ENCODE peak calls at places on chromosome 1, in eight cellular contexts. G, V, C, H, S, O, D and E are unnamed samples.

GRCh38 chr1:52695627-52696026 is 2.5 kb downstream of the COA7 start:
- DNase-seq in G (no peak), V (no peak), C (no peak), H (no peak), S (no peak), O (no peak), D (no peak), E (no peak)

GRCh38 chr1:153626929-153627796 is at the start of gene S100A13:
- DNase-seq in G (peak), V (peak), C (peak), H (peak), S (peak), O (no peak), D (peak), E (peak)

GRCh38 chr1:7106442-7107108 is 321.3 kb downstream of the CAMTA1 start:
- DNase-seq in G (no peak), V (no peak), C (no peak), H (no peak), S (no peak), O (no peak), D (no peak), E (no peak)

GRCh38 chr1:184513421-184513820 is 126.6 kb downstream of the C1orf21 start:
- DNase-seq in G (no peak), V (no peak), C (no peak), H (no peak), S (no peak), O (no peak), D (peak), E (no peak)

GRCh38 chr1:173161510-173162221 is 45.5 kb downstream of the TNFSF4 start:
- DNase-seq in G (no peak), V (no peak), C (no peak), H (peak), S (no peak), O (no peak), D (peak), E (no peak)

GRCh38 chr1:145690587-145691558 is 16.3 kb downstream of the PDZK1 start:
- DNase-seq in G (no peak), V (no peak), C (no peak), H (peak), S (no peak), O (no peak), D (peak), E (no peak)

GRCh38 chr1:151166506-151166956 is 587 bp downstream of the SCNM1 start:
- DNase-seq in G (no peak), V (peak), C (no peak), H (peak), S (peak), O (no peak), D (peak), E (peak)

GRCh38 chr1:81458186-81458585 is 342.5 kb upstream of the ADGRL2 start:
- DNase-seq in G (no peak), V (no peak), C (no peak), H (no peak), S (no peak), O (no peak), D (no peak), E (no peak)

GRCh38 chr1:113388621-113389355 is 1.5 kb upstream of the MAGI3 start:
- DNase-seq in G (no peak), V (no peak), C (no peak), H (no peak), S (peak), O (no peak), D (peak), E (no peak)

GRCh38 chr1:42851420-42851819 is 5.0 kb downstream of the ZNF691 start:
- DNase-seq in G (no peak), V (no peak), C (no peak), H (no peak), S (no peak), O (no peak), D (no peak), E (no peak)

GRCh38 chr1:93399781-93400180 is 48.1 kb upstream of the FNBP1L start:
- DNase-seq in G (no peak), V (no peak), C (no peak), H (no peak), S (no peak), O (no peak), D (no peak), E (no peak)

GRCh38 chr1:183070923-183071618 is 47.9 kb downstream of the LAMC1 start:
- DNase-seq in G (no peak), V (no peak), C (no peak), H (peak), S (no peak), O (no peak), D (peak), E (no peak)

GRCh38 chr1:54542962-54543539 is 5.0 kb upstream of the ACOT11 start:
- DNase-seq in G (no peak), V (no peak), C (no peak), H (peak), S (peak), O (no peak), D (peak), E (no peak)

GRCh38 chr1:3670823-3671251 is 18.5 kb downstream of the TP73 start:
- DNase-seq in G (no peak), V (peak), C (peak), H (no peak), S (no peak), O (no peak), D (no peak), E (no peak)

GRCh38 chr1:244273845-244274619 is 177.7 kb downstream of the ADSS2 start:
- DNase-seq in G (no peak), V (peak), C (peak), H (peak), S (peak), O (no peak), D (peak), E (no peak)

GRCh38 chr1:185795181-185795580 is 61.0 kb downstream of the HMCN1 start:
- DNase-seq in G (no peak), V (no peak), C (no peak), H (peak), S (no peak), O (no peak), D (peak), E (no peak)
- TF ChIP-seq CTCF in G (no peak), V (no peak), C (no peak), H (no peak), S (no peak), O (no peak), D (no peak), E (no peak)

GRCh38 chr1:46692806-46693770 is 21.4 kb downstream of the TEX38 start:
- DNase-seq in G (no peak), V (no peak), C (no peak), H (no peak), S (no peak), O (no peak), D (no peak), E (no peak)

GRCh38 chr1:46689326-46689725 is 17.7 kb downstream of the TEX38 start:
- DNase-seq in G (no peak), V (no peak), C (no peak), H (no peak), S (no peak), O (no peak), D (peak), E (no peak)

GRCh38 chr1:46689897-46690296 is 18.2 kb downstream of the TEX38 start:
- DNase-seq in G (no peak), V (no peak), C (no peak), H (no peak), S (no peak), O (no peak), D (no peak), E (no peak)

GRCh38 chr1:46690931-46691411 is 19.3 kb downstream of the TEX38 start:
- DNase-seq in G (no peak), V (no peak), C (no peak), H (no peak), S (no peak), O (no peak), D (peak), E (no peak)

DNA sequence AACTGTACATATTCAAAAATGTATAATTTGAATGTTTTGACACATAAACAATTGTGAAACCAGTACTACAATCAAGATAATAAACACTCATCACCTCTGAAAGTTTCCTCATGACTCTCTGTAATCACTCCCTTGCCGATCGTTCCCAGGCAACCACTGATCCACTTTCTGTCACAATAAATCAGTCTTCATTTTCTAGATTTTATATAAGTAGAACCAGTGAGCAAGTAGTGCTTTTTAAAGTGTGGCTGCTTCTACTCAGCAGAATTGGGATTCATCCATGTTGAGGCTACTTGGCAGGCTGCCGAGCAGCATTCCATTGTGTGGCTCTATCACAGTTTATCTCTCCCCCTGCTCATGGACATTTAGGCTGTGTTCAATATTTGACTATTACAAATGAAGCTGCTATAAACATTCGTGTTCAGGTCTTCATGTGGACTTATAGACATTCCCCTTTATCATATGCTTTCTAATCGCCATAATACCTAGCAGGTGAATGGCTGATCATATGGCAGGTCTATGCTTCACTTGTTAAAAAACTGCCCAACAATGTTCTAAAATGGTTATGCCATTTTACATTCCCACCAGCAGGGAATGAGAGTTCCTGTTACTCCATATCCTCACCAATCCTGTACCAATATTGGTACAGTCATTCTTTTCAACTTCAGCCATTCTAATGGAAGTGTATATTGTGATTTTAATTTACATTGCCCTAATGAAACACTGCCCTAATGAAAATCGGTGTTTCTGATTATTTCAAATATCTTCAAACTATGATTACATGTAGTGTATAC is 20.5 kb downstream of the TEX38 start:
- DNase-seq in G (no peak), V (no peak), C (no peak), H (peak), S (no peak), O (no peak), D (peak), E (no peak)
- TF ChIP-seq CTCF in G (peak), V (no peak), C (no peak), H (peak), S (no peak), O (no peak), D (no peak), E (peak)

DNA sequence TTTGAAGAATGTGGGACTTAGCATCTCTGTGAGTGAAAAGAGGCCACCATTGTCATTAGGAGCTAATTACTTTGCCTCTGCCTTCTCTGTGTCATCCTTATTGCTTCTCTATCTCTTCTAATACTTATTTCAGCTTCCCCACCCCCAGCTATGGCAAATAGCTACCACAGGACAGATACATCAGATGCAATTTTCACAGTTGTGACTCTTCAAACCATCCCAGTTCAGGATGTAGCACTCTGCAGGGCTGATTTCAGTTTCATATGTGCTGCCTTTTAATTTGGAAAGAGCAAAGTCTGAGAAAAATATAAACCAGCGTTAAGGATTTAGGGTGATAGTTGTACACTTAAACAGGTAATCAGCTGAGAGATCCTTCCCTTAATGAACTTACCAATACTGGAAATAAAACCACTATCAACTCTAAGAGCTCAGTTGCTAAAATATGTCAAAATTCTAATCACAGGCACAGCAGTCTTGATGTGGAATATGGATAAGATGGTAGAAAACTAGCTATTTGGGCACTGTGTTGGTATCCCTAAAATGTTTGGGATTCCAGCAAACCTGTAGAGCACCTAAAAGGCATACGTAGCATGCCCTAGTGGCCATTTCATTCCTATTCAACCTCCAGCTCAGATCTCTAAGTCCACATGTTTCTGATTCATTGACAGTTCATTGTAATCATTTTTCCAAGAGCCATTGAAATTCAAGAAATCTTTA is 148.4 kb downstream of the SYT2 start:
- DNase-seq in G (no peak), V (no peak), C (no peak), H (no peak), S (no peak), O (no peak), D (no peak), E (no peak)
- TF ChIP-seq CTCF in G (peak), V (peak), C (peak), H (peak), S (no peak), O (no peak), D (peak), E (no peak)

GRCh38 chr1:204222006-204222872 is 8.5 kb upstream of the GOLT1A start:
- DNase-seq in G (no peak), V (no peak), C (no peak), H (no peak), S (no peak), O (no peak), D (no peak), E (no peak)
- TF ChIP-seq CTCF in G (no peak), V (no peak), C (no peak), H (no peak), S (no peak), O (no peak), D (no peak), E (no peak)